ENCODE peak calls at places on chromosomes 3 and 15, in eight cellular contexts. J, S, C, T, G, A, X and K are unnamed samples.

GRCh38 chr15:57510647-57511046 is 81.1 kb upstream of the MYZAP start:
- DNase-seq in J (no peak), S (peak; percentile 92), C (no peak), T (no peak), G (peak; percentile 93), A (no peak), X (peak; percentile 71), K (no peak)

GRCh38 chr3:145536461-145536860 is 624.5 kb downstream of the PLOD2 start:
- DNase-seq in J (no peak), S (no peak), C (no peak), T (no peak), G (no peak), A (no peak), X (no peak), K (no peak)

GRCh38 chr15:41806291-41807181 is 21.4 kb upstream of the JMJD7 start:
- DNase-seq in J (no peak), S (peak; percentile 37), C (no peak), T (no peak), G (no peak), A (no peak), X (no peak), K (no peak)

GRCh38 chr15:73560501-73561117 is 72.6 kb downstream of the NPTN start:
- DNase-seq in J (no peak), S (no peak), C (no peak), T (no peak), G (peak; percentile 84), A (no peak), X (no peak), K (no peak)

GRCh38 chr15:40906947-40907802 is 12.9 kb downstream of the VPS18 start:
- DNase-seq in J (peak; percentile 53), S (peak; percentile 64), C (no peak), T (peak; percentile 75), G (peak; percentile 41), A (peak; percentile 91), X (peak; percentile 81), K (peak; percentile 70)

GRCh38 chr15:52440414-52440813 is 88.3 kb downstream of the MYO5A start:
- DNase-seq in J (peak; percentile 21), S (no peak), C (no peak), T (no peak), G (peak; percentile 42), A (no peak), X (no peak), K (no peak)

GRCh38 chr15:79394231-79394630 is 37.9 kb upstream of the MINAR1 start:
- DNase-seq in J (peak; percentile 38), S (no peak), C (no peak), T (no peak), G (peak; percentile 79), A (no peak), X (no peak), K (no peak)

GRCh38 chr3:59605944-59606534 is 556.2 kb upstream of the CFAP20DC start:
- DNase-seq in J (no peak), S (no peak), C (no peak), T (no peak), G (no peak), A (no peak), X (no peak), K (no peak)

GRCh38 chr3:189353318-189353958 is 181.7 kb downstream of the TPRG1 start:
- DNase-seq in J (no peak), S (no peak), C (no peak), T (no peak), G (no peak), A (no peak), X (no peak), K (no peak)

GRCh38 chr15:83206387-83206970 is 1.1 kb downstream of the HDGFL3 start:
- DNase-seq in J (peak; percentile 33), S (no peak), C (peak; percentile 20), T (no peak), G (no peak), A (no peak), X (no peak), K (no peak)

DNA sequence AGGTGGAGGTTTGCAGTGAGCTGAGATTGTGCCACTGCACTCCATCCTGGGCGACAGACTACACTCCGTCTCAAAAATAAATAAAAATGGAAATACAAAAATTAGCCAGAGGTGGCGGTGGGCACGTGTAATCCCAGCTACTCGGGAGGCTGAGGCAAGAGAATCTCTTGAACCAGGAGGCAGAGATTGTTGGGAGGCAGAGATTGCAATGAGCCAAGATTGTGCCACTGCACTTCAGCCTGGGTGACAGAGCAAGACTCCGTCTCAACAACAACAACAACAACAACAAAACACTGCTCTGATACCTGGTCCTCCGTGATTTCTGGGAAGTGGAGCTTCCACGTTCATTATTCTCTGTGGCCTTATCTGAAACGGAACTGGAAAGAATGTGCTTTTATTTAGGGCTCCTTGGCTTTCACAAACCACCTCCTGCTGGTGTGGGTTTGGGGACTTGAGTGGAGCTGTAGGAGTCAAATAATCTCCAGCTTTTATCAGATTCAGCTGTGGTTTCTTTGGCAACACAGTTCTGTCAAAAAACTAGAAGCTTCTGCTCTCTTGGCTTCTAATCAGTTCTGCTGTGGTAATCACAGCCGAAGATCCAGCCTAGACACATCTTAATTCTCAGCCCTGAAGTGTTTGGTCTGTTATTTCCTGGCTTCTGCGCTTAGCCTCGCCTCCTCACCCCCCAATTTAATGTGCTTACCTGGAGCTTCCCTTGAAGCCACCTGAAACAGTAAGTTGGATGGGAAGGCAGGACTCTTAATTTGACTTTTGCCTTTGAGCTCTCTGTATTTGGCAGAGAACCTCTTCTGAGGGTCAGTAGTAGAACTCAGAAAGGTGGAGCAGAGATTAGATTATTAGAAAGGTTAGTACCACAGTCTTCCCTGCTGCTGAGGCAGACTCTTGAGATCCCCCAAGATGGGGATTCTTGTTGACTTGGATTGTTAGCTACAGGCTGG is 21.4 kb downstream of the IRAK2 start:
- DNase-seq in J (no peak), S (no peak), C (no peak), T (no peak), G (peak; percentile 16), A (no peak), X (no peak), K (no peak)
- H3K4me1 ChIP-seq in J (peaks cover 17% of the 10 kb centered on the region), S (peaks cover 37% of the 10 kb centered on the region), C (peaks cover 4% of the 10 kb centered on the region), T (peaks cover 16% of the 10 kb centered on the region), G (peaks cover 13% of the 10 kb centered on the region), A (peaks cover 91% of the 10 kb centered on the region), X (peaks cover 38% of the 10 kb centered on the region), K (no peaks in the 10 kb centered on the region)

GRCh38 chr3:17741621-17742091 is 775 bp downstream of the TBC1D5 start:
- DNase-seq in J (no peak), S (no peak), C (peak; percentile 39), T (no peak), G (no peak), A (no peak), X (no peak), K (no peak)

GRCh38 chr3:17740703-17741102 is 1.7 kb downstream of the TBC1D5 start:
- DNase-seq in J (no peak), S (no peak), C (peak; percentile 59), T (no peak), G (peak; percentile 83), A (no peak), X (no peak), K (no peak)

GRCh38 chr3:17742837-17743659 is 617 bp upstream of the TBC1D5 start:
- DNase-seq in J (no peak), S (peak; percentile 98), C (peak; percentile 98), T (no peak), G (peak; percentile 98), A (no peak), X (no peak), K (no peak)

GRCh38 chr3:17743660-17743995 is 1.2 kb upstream of the TBC1D5 start:
- DNase-seq in J (no peak), S (no peak), C (no peak), T (no peak), G (no peak), A (no peak), X (no peak), K (no peak)

GRCh38 chr3:17742092-17742836 is at the start of gene TBC1D5:
- DNase-seq in J (peak; percentile 97), S (peak; percentile 71), C (peak; percentile 84), T (peak; percentile 96), G (peak; percentile 50), A (peak; percentile 99), X (peak; percentile 96), K (peak; percentile 94)
- TF ChIP-seq POLR2A in J (peak; percentile 83), S (peak; percentile 77), C (peak; percentile 92), T (peak; percentile 93), G (peak; percentile 76), A (no peak), X (no peak), K (peak; percentile 81)

GRCh38 chr3:178445139-178445538 is 91.1 kb upstream of the KCNMB2 start:
- DNase-seq in J (no peak), S (no peak), C (no peak), T (no peak), G (no peak), A (no peak), X (no peak), K (no peak)

GRCh38 chr3:178444416-178444815 is 91.8 kb upstream of the KCNMB2 start:
- DNase-seq in J (no peak), S (no peak), C (no peak), T (no peak), G (no peak), A (no peak), X (no peak), K (no peak)

GRCh38 chr3:178439504-178439903 is 96.7 kb upstream of the KCNMB2 start:
- DNase-seq in J (peak; percentile 15), S (no peak), C (peak; percentile 20), T (no peak), G (peak; percentile 74), A (no peak), X (no peak), K (no peak)

GRCh38 chr3:178446054-178446453 is 90.2 kb upstream of the KCNMB2 start:
- DNase-seq in J (no peak), S (no peak), C (no peak), T (no peak), G (no peak), A (no peak), X (no peak), K (no peak)

DNA sequence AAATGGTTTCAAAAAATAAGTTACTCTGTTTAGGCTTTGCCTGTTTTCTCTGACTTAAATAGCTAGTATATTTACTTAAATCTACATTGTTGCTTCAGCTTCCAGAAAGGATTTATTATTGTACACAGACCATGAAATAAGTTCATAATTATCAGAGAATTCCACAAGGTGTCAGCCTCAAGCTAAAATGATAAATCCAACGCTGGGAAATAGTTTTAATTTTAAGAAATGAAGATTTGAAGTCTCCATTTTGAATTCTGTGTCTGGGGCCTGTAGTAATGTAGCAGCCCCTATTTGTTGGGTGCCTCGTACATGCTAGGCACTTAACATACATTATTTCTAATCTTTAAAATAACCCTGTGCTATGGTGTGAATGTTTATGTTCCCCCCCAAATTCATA is 92.6 kb upstream of the KCNMB2 start:
- DNase-seq in J (no peak), S (no peak), C (no peak), T (no peak), G (no peak), A (no peak), X (no peak), K (no peak)
- H3K4me1 ChIP-seq in J (no peaks in the 10 kb centered on the region), S (peaks cover 13% of the 10 kb centered on the region), C (no peaks in the 10 kb centered on the region), T (no peaks in the 10 kb centered on the region), G (no peaks in the 10 kb centered on the region), A (no peaks in the 10 kb centered on the region), X (no peaks in the 10 kb centered on the region), K (no peaks in the 10 kb centered on the region)

DNA sequence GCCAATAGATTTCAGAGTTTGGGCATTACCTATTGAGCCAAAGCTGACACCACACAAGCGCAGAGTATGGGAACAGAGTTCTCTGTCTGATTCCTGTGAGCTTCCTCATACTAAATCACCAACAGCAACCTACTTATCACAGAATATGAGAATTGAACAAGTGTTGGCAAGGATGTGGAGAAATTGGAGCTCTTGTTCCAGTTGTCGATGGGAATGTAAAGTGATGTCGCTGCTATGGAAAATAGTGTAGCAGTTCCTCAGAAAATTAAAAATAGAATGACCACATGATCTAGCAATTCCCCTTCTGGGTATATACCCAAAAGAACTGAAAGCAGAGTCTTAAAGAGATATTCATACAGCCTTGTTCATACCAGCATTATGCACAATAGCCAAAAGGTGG is 33.4 kb downstream of the CD86 start:
- DNase-seq in J (no peak), S (no peak), C (no peak), T (no peak), G (no peak), A (no peak), X (no peak), K (no peak)
- TF ChIP-seq POLR2A in J (no peak), S (no peak), C (no peak), T (no peak), G (no peak), A (no peak), X (no peak), K (no peak)